ENCODE peak calls at places on chromosomes 7 and 10, in eight cellular contexts. L is cardiac fibroblast, F is A549, H is Calu3, W is fibroblast of mammary gland, M is endothelial cell, X is HL-60, K is AG10803. J is an unnamed sample.

GRCh38 chr7:102152672-102153585 is 133.7 kb upstream of the SH2B2 start:
- DNase-seq in L (peak; percentile 57), F (peak; percentile 94), H (peak; percentile 81), W (peak; percentile 18), M (peak; percentile 19), X (no peak), K (peak; percentile 38), J (no peak)

GRCh38 chr7:151038951-151039849 is 9.1 kb upstream of the ASIC3 start:
- DNase-seq in L (peak; percentile 96), F (peak; percentile 93), H (peak; percentile 91), W (peak; percentile 96), M (no peak), X (peak; percentile 95), K (peak; percentile 79), J (no peak)

GRCh38 chr7:24926623-24927539 is 53.1 kb downstream of the OSBPL3 start:
- DNase-seq in L (peak; percentile 83), F (no peak), H (no peak), W (peak; percentile 73), M (no peak), X (no peak), K (peak; percentile 94), J (no peak)

GRCh38 chr7:130388671-130389070 is 8.4 kb downstream of the CPA1 start:
- DNase-seq in L (no peak), F (no peak), H (no peak), W (no peak), M (no peak), X (no peak), K (no peak), J (no peak)

GRCh38 chr10:68329506-68329861 is 2.4 kb upstream of the HNRNPH3 start:
- DNase-seq in L (no peak), F (no peak), H (no peak), W (no peak), M (no peak), X (no peak), K (no peak), J (no peak)

GRCh38 chr7:95430864-95431263 is 4.0 kb downstream of the PON2 start:
- DNase-seq in L (peak; percentile 70), F (peak; percentile 98), H (peak; percentile 14), W (peak; percentile 84), M (no peak), X (no peak), K (no peak), J (no peak)

GRCh38 chr10:67790534-67791408 is 47.2 kb downstream of the DNAJC12 start:
- DNase-seq in L (peak; percentile 64), F (peak; percentile 55), H (peak; percentile 39), W (peak; percentile 38), M (no peak), X (peak; percentile 30), K (peak; percentile 71), J (no peak)

GRCh38 chr10:101041252-101041761 is 10.3 kb downstream of the SFXN3 start:
- DNase-seq in L (peak; percentile 89), F (peak; percentile 90), H (peak; percentile 72), W (peak; percentile 89), M (peak; percentile 77), X (peak; percentile 59), K (peak; percentile 89), J (peak; percentile 71)

GRCh38 chr10:77359287-77359691 is 278.3 kb downstream of the KCNMA1 start:
- DNase-seq in L (no peak), F (no peak), H (no peak), W (no peak), M (no peak), X (no peak), K (no peak), J (no peak)

GRCh38 chr7:41437257-41438196 is 265.4 kb downstream of the INHBA start:
- DNase-seq in L (peak; percentile 18), F (no peak), H (peak; percentile 26), W (no peak), M (no peak), X (no peak), K (peak; percentile 36), J (no peak)

GRCh38 chr7:424961-425793 is 94.5 kb downstream of the PDGFA start:
- DNase-seq in L (peak; percentile 14), F (no peak), H (no peak), W (peak; percentile 4), M (no peak), X (no peak), K (peak; percentile 2), J (no peak)

GRCh38 chr7:47799529-47799928 is 148.7 kb downstream of the PKD1L1 start:
- DNase-seq in L (no peak), F (no peak), H (no peak), W (no peak), M (no peak), X (no peak), K (no peak), J (no peak)

GRCh38 chr10:120514035-120514620 is 57.1 kb downstream of the PLPP4 start:
- DNase-seq in L (peak; percentile 43), F (peak; percentile 27), H (peak; percentile 12), W (peak; percentile 30), M (peak; percentile 78), X (no peak), K (peak; percentile 51), J (peak; percentile 71)

GRCh38 chr7:117350027-117350426 is 27.2 kb upstream of the WNT2 start:
- DNase-seq in L (no peak), F (no peak), H (peak; percentile 35), W (no peak), M (no peak), X (no peak), K (no peak), J (no peak)

GRCh38 chr7:2116903-2117680 is 115.7 kb downstream of the MAD1L1 start:
- DNase-seq in L (no peak), F (no peak), H (no peak), W (no peak), M (no peak), X (no peak), K (peak; percentile 34), J (no peak)

GRCh38 chr7:49773082-49773938 is at the start of gene VWC2:
- DNase-seq in L (no peak), F (no peak), H (no peak), W (no peak), M (peak; percentile 33), X (no peak), K (no peak), J (peak; percentile 10)

GRCh38 chr10:93718937-93719725 is 16.7 kb upstream of the FRA10AC1 start:
- DNase-seq in L (no peak), F (no peak), H (no peak), W (no peak), M (no peak), X (no peak), K (no peak), J (no peak)

GRCh38 chr7:145082366-145083240 is 246.8 kb upstream of the TPK1 start:
- DNase-seq in L (no peak), F (no peak), H (no peak), W (no peak), M (no peak), X (no peak), K (no peak), J (no peak)
- TF ChIP-seq CTCF in L (no peak), F (no peak), H (no peak), W (no peak), M (no peak), X (no peak), K (no peak), J (no peak)

DNA sequence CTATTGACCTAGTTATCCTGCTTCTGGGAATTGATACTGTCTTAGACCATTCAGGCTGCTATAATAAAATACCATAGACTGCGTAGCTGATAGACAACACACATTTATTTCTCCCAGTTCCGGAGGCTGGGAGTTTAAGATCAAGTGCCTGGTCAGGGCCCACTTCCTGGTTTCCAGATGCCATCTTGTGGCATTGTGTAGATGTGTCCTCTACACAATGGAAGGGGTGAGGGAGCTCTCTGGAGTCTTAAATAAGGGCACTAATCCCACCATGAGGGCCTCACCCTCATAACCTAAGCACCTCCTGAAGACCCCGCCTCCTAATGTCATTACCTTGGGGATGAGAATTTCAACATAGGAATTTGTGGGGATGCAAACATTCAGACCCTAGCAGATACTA is 62.4 kb downstream of the SLC35B4 start:
- DNase-seq in L (peak; percentile 22), F (peak; percentile 61), H (no peak), W (peak; percentile 47), M (no peak), X (no peak), K (peak; percentile 1), J (no peak)
- TF ChIP-seq CTCF in L (peak; percentile 7), F (peak; percentile 28), H (no peak), W (peak; percentile 45), M (no peak), X (no peak), K (peak; percentile 15), J (no peak)

GRCh38 chr7:155844019-155844453 is 31.8 kb upstream of the SHH start:
- DNase-seq in L (no peak), F (peak; percentile 81), H (peak; percentile 96), W (no peak), M (no peak), X (no peak), K (no peak), J (no peak)
- TF ChIP-seq CTCF in L (no peak), F (no peak), H (no peak), W (no peak), M (no peak), X (no peak), K (no peak), J (no peak)

GRCh38 chr7:22732556-22733126 is 5.6 kb downstream of the IL6 start:
- DNase-seq in L (peak; percentile 62), F (peak; percentile 28), H (peak; percentile 67), W (peak; percentile 38), M (no peak), X (no peak), K (peak; percentile 66), J (no peak)
- TF ChIP-seq CTCF in L (peak; percentile 34), F (peak; percentile 34), H (peak; percentile 69), W (peak; percentile 30), M (no peak), X (no peak), K (peak; percentile 51), J (no peak)

GRCh38 chr10:71431216-71431944 is 34.7 kb downstream of the CDH23 start:
- DNase-seq in L (no peak), F (no peak), H (no peak), W (no peak), M (no peak), X (no peak), K (no peak), J (no peak)

GRCh38 chr10:71433116-71433982 is 36.6 kb downstream of the CDH23 start:
- DNase-seq in L (no peak), F (no peak), H (no peak), W (no peak), M (no peak), X (no peak), K (no peak), J (no peak)

GRCh38 chr10:71433983-71434744 is 37.4 kb downstream of the CDH23 start:
- DNase-seq in L (no peak), F (no peak), H (peak; percentile 30), W (no peak), M (no peak), X (no peak), K (no peak), J (no peak)

GRCh38 chr10:71429929-71430328 is 33.2 kb downstream of the CDH23 start:
- DNase-seq in L (no peak), F (no peak), H (no peak), W (no peak), M (no peak), X (no peak), K (no peak), J (no peak)

GRCh38 chr10:71431945-71432905 is 35.5 kb downstream of the CDH23 start:
- DNase-seq in L (no peak), F (peak; percentile 16), H (no peak), W (no peak), M (no peak), X (no peak), K (no peak), J (no peak)
- TF ChIP-seq CTCF in L (peak; percentile 6), F (no peak), H (peak; percentile 34), W (no peak), M (no peak), X (no peak), K (no peak), J (peak; percentile 24)